ENCODE peak calls at places on chromosomes 16 and 17, in seven cellular contexts. L is HFFc6; Q is endothelial cell; J is CD8-positive, alpha-beta T cell; D is HL-60; M is prostate gland; G is epithelial cell of esophagus. X is an unnamed sample.

GRCh38 chr16:68342620-68343019 is 31.8 kb downstream of the PRMT7 start:
- DNase-seq in J (no peak), Q (no peak), L (no peak), D (no peak), G (no peak), M (no peak), X (no peak)

GRCh38 chr16:78310990-78311561 is 211.6 kb downstream of the WWOX start:
- DNase-seq in G (no peak), J (no peak), Q (no peak), M (no peak), L (no peak), D (no peak), X (no peak)

GRCh38 chr16:30874821-30875717 is 18.8 kb downstream of the BCL7C start:
- DNase-seq in J (peak; percentile 89), G (peak; percentile 90), Q (peak; percentile 90), M (peak; percentile 87), D (peak; percentile 90), L (peak; percentile 81), X (peak; percentile 89)

GRCh38 chr16:85557083-85557975 is 55.8 kb upstream of the GSE1 start:
- DNase-seq in G (peak; percentile 47), M (no peak), Q (no peak), D (no peak), L (no peak), J (peak; percentile 54), X (peak; percentile 52)

GRCh38 chr17:47810200-47810821 is 11.3 kb downstream of the OSBPL7 start:
- DNase-seq in J (peak; percentile 29), M (no peak), L (peak; percentile 93), D (no peak), G (peak; percentile 96), Q (no peak), X (peak; percentile 66)

GRCh38 chr16:66299349-66299748 is 67.1 kb upstream of the CDH5 start:
- DNase-seq in M (no peak), G (no peak), L (no peak), Q (no peak), J (no peak), D (no peak), X (no peak)

GRCh38 chr17:76335716-76336381 is 17.9 kb downstream of the PRPSAP1 start:
- DNase-seq in G (no peak), L (no peak), Q (no peak), J (no peak), M (no peak), D (no peak), X (no peak)

GRCh38 chr16:8962393-8963009 is 1.2 kb downstream of the USP7 start:
- DNase-seq in M (no peak), G (peak; percentile 45), Q (no peak), J (peak; percentile 46), L (no peak), D (no peak), X (peak; percentile 59)

GRCh38 chr16:12341423-12341822 is 364.9 kb downstream of the SNX29 start:
- DNase-seq in M (no peak), D (no peak), L (peak; percentile 87), Q (no peak), J (no peak), G (peak; percentile 4), X (no peak)

GRCh38 chr17:59839646-59840328 is 53.0 kb downstream of the TUBD1 start:
- DNase-seq in J (no peak), D (no peak), M (no peak), Q (no peak), G (no peak), L (no peak), X (no peak)

GRCh38 chr17:63698381-63698885 is 1.5 kb downstream of the LIMD2 start:
- DNase-seq in Q (no peak), G (no peak), M (no peak), L (no peak), D (no peak), J (peak; percentile 42), X (no peak)

GRCh38 chr17:51487947-51488346 is 227.6 kb downstream of the UTP18 start:
- DNase-seq in D (no peak), L (no peak), M (no peak), J (no peak), G (peak; percentile 5), Q (peak; percentile 5), X (no peak)

GRCh38 chr17:79927136-79927661 is 88.0 kb upstream of the CBX4 start:
- DNase-seq in J (no peak), G (no peak), L (no peak), D (no peak), Q (no peak), M (no peak), X (no peak)

GRCh38 chr16:73051216-73051615 is 3.3 kb upstream of the ZFHX3 start:
- DNase-seq in D (no peak), Q (no peak), G (no peak), M (no peak), L (no peak), J (no peak), X (no peak)

GRCh38 chr17:72432881-72433280 is 312.1 kb downstream of the SOX9 start:
- DNase-seq in J (no peak), L (no peak), M (no peak), G (no peak), Q (no peak), D (no peak), X (no peak)

GRCh38 chr17:14797021-14797420 is 468.1 kb downstream of the PMP22 start:
- DNase-seq in J (no peak), Q (no peak), G (no peak), D (no peak), M (peak; percentile 27), L (no peak), X (no peak)

GRCh38 chr16:15672514-15673167 is 22.6 kb downstream of the NDE1 start:
- DNase-seq in L (peak; percentile 97), Q (no peak), G (peak; percentile 99), J (peak; percentile 73), D (peak; percentile 93), M (peak; percentile 95), X (no peak)

GRCh38 chr17:22278302-22279275 is 586.3 kb downstream of the KCNJ18 start:
- DNase-seq in L (no peak), D (no peak), Q (no peak), M (no peak), J (no peak), G (no peak), X (no peak)

GRCh38 chr17:79927688-79928501 is 88.7 kb upstream of the CBX4 start:
- DNase-seq in D (no peak), Q (no peak), M (no peak), J (no peak), L (no peak), G (no peak), X (no peak)

GRCh38 chr17:49814781-49815496 is 26.5 kb downstream of the KAT7 start:
- DNase-seq in L (no peak), J (no peak), D (no peak), G (no peak), Q (no peak), M (no peak), X (no peak)

GRCh38 chr16:79163666-79164377 is 436.7 kb downstream of the MAF start:
- DNase-seq in M (no peak), G (no peak), L (no peak), D (no peak), J (no peak), Q (no peak), X (no peak)

GRCh38 chr17:67386965-67387551 is 10.0 kb downstream of the PITPNC1 start:
- DNase-seq in J (peak; percentile 66), G (peak; percentile 60), Q (peak; percentile 74), L (peak; percentile 37), D (no peak), M (no peak), X (no peak)

GRCh38 chr16:80620656-80621605 is 80.1 kb downstream of the DYNLRB2 start:
- DNase-seq in D (no peak), G (no peak), J (no peak), Q (no peak), M (no peak), L (peak; percentile 52), X (no peak)

GRCh38 chr16:67149276-67150057 is 1.3 kb downstream of the B3GNT9 start:
- DNase-seq in M (no peak), Q (no peak), D (no peak), G (no peak), L (no peak), J (no peak), X (no peak)

GRCh38 chr16:11251525-11252481 is 4.2 kb downstream of the SOCS1 start:
- DNase-seq in Q (no peak), J (peak; percentile 80), M (no peak), L (peak; percentile 33), D (no peak), G (peak; percentile 39), X (peak; percentile 73)

GRCh38 chr16:14181371-14182050 is 110.4 kb downstream of the MRTFB start:
- DNase-seq in D (peak; percentile 1), Q (no peak), J (no peak), L (peak; percentile 83), M (no peak), G (peak; percentile 89), X (no peak)

GRCh38 chr17:71502443-71502842 is 618.4 kb upstream of the SOX9 start:
- DNase-seq in L (peak; percentile 39), Q (no peak), M (no peak), D (no peak), J (no peak), G (no peak), X (no peak)

GRCh38 chr17:1783834-1784611 is 22.2 kb downstream of the SERPINF1 start:
- DNase-seq in M (peak; percentile 68), D (no peak), G (peak; percentile 63), Q (no peak), J (no peak), L (peak; percentile 39), X (peak; percentile 53)
- TF ChIP-seq CTCF in M (peak; percentile 49), D (no peak), G (peak; percentile 80), Q (peak; percentile 50), J (no peak), L (peak; percentile 83), X (peak; percentile 35)

DNA sequence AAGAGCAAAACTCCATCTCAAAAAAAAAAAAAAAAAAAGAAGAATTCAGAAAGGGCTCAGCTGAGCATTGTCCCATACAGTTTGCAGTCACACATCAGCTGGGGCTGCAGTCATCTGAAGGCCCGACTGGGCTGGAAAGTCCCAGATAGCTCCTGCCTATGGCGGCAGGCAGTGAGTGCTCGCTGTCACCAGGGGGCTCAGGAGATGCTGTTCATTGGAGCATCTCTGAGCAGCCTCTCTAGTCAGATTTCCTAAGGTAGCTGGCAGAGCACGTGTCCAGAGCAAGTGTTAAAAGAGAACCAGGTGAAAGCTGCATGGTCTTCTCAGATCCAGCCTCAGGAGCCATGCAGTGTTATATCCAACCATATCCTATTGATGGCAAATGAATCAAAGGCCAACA is 75.8 kb downstream of the WSCD1 start:
- DNase-seq in M (no peak), L (no peak), G (no peak), D (no peak), J (no peak), Q (no peak), X (no peak)
- TF ChIP-seq CTCF in M (no peak), L (no peak), G (no peak), D (no peak), J (no peak), Q (no peak), X (no peak)

DNA sequence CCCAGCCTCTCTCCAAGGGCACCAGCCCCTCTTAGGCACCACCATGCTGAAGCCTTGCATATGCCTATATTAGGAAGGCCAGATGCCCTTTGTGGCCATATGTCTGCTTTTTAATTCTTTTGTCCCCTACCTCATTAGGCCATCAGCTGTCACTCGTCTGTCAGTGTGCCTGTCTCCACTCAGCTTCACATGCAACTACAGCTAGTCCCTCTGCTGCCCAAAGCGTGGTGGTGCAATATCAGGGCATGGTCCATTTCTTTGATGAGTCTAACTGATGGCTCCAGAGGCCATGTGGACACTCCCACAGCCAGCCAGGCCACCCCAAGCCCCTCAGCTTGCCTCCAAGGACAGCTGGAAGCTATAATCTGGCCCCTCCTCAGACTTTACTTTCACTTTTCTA is 36.3 kb downstream of the MYO18A start:
- DNase-seq in D (no peak), G (no peak), L (peak; percentile 28), M (no peak), J (no peak), Q (peak; percentile 45), X (no peak)
- TF ChIP-seq CTCF in D (peak; percentile 65), G (peak; percentile 40), L (peak; percentile 71), M (no peak), J (no peak), Q (peak; percentile 40), X (peak; percentile 39)

GRCh38 chr16:26464576-26465266 is 602.0 kb upstream of the C16orf82 start:
- DNase-seq in D (no peak), Q (no peak), J (no peak), M (no peak), G (no peak), L (no peak), X (no peak)
- TF ChIP-seq CTCF in D (no peak), Q (no peak), J (no peak), M (no peak), G (no peak), L (no peak), X (no peak)

X was measured in GM10248.